ENCODE peak calls at places on chromosomes 3 and 15, in five cellular contexts. D is CD4-positive, alpha-beta T cell; H is CD8-positive, alpha-beta T cell; W is tibial nerve; K is WTC11. U is an unnamed sample.

GRCh38 chr3:184889312-184889904 is 77.4 kb downstream of the VPS8 start:
- DNase-seq in K (no peak), D (no peak), W (no peak), H (no peak), U (no peak)

GRCh38 chr3:96430019-96430541 is 384.3 kb upstream of the EPHA6 start:
- DNase-seq in K (no peak), H (no peak), W (no peak), D (no peak), U (no peak)

GRCh38 chr15:85910796-85911195 is 116.1 kb upstream of the KLHL25 start:
- DNase-seq in K (no peak), D (no peak), W (no peak), H (no peak), U (no peak)

GRCh38 chr3:192636517-192637444 is 90.6 kb downstream of the FGF12 start:
- DNase-seq in D (no peak), H (no peak), W (no peak), K (no peak), U (no peak)

GRCh38 chr15:83207622-83208356 is at the start of gene HDGFL3:
- DNase-seq in K (peak; percentile 60), H (peak; percentile 18), W (peak; percentile 47), D (no peak), U (peak; percentile 89)

GRCh38 chr3:16073218-16073617 is 101.3 kb upstream of the GALNT15 start:
- DNase-seq in K (no peak), D (no peak), W (no peak), H (no peak), U (no peak)

GRCh38 chr15:34119291-34119690 is 17.4 kb downstream of the PGBD4 start:
- DNase-seq in H (no peak), D (no peak), K (no peak), W (no peak), U (no peak)

GRCh38 chr15:92832992-92833438 is 67.1 kb upstream of the CHD2 start:
- DNase-seq in D (no peak), W (no peak), H (no peak), K (no peak), U (no peak)

GRCh38 chr3:13896473-13897154 is 16.7 kb upstream of the WNT7A start:
- DNase-seq in K (peak; percentile 66), D (peak; percentile 49), H (peak; percentile 60), W (peak; percentile 57), U (no peak)

GRCh38 chr3:136750922-136751258 is 1.3 kb downstream of the STAG1 start:
- DNase-seq in H (no peak), D (no peak), W (no peak), K (no peak), U (no peak)

GRCh38 chr3:60555704-60556340 is 695.4 kb downstream of the FHIT start:
- DNase-seq in H (no peak), D (no peak), K (peak; percentile 46), W (no peak), U (no peak)

GRCh38 chr3:97872209-97873042 is 50.6 kb downstream of the CRYBG3 start:
- DNase-seq in H (peak; percentile 16), W (no peak), K (no peak), D (no peak), U (no peak)

GRCh38 chr15:81087121-81087520 is 46.9 kb upstream of the CFAP161 start:
- DNase-seq in K (no peak), H (no peak), D (no peak), W (no peak), U (no peak)

GRCh38 chr15:34583399-34584320 is at the start of gene GOLGA8B:
- DNase-seq in H (peak; percentile 78), W (peak; percentile 11), D (peak; percentile 82), K (peak; percentile 75), U (peak; percentile 84)

GRCh38 chr15:70615435-70616310 is 147.7 kb downstream of the UACA start:
- DNase-seq in D (no peak), K (no peak), W (no peak), H (no peak), U (no peak)

GRCh38 chr3:114903213-114903612 is 243.9 kb downstream of the ZBTB20 start:
- DNase-seq in D (no peak), H (no peak), K (no peak), W (no peak), U (no peak)

GRCh38 chr15:68379058-68379758 is 52.8 kb downstream of the ITGA11 start:
- DNase-seq in K (no peak), W (no peak), D (peak; percentile 14), H (peak; percentile 7), U (no peak)

GRCh38 chr15:67521770-67522568 is 1.0 kb downstream of the C15orf61 start:
- DNase-seq in H (no peak), W (no peak), K (no peak), D (no peak), U (no peak)

GRCh38 chr3:40055956-40056355 is 246.5 kb downstream of the MYRIP start:
- DNase-seq in K (no peak), H (no peak), W (no peak), D (no peak), U (no peak)

GRCh38 chr15:31537770-31538592 is 211.3 kb downstream of the KLF13 start:
- DNase-seq in D (no peak), H (no peak), W (no peak), K (no peak), U (no peak)

GRCh38 chr3:141412087-141412935 is 44.0 kb downstream of the ZBTB38 start:
- DNase-seq in D (peak; percentile 45), H (peak; percentile 55), K (no peak), W (peak; percentile 78), U (no peak)

GRCh38 chr3:39180183-39180545 is 12.2 kb downstream of the XIRP1 start:
- DNase-seq in W (no peak), K (no peak), D (no peak), H (no peak), U (no peak)

GRCh38 chr15:48693474-48693873 is 48.0 kb upstream of the FBN1 start:
- DNase-seq in D (no peak), H (no peak), K (no peak), W (no peak), U (no peak)

GRCh38 chr3:129022114-129022994 is 21.2 kb downstream of the EFCC1 start:
- DNase-seq in H (no peak), K (no peak), D (no peak), W (peak; percentile 9), U (peak; percentile 88)

GRCh38 chr3:152466784-152467183 is 198.1 kb downstream of the MBNL1 start:
- DNase-seq in H (no peak), K (no peak), W (no peak), D (no peak), U (no peak)

GRCh38 chr15:40069178-40070165 is 30.5 kb upstream of the SRP14 start:
- DNase-seq in H (no peak), K (peak; percentile 56), W (peak; percentile 52), D (no peak), U (peak; percentile 98)

GRCh38 chr3:15758297-15758696 is 39.5 kb downstream of the ANKRD28 start:
- DNase-seq in W (no peak), H (no peak), K (no peak), D (no peak), U (no peak)

GRCh38 chr3:93973160-93974126 is at the start of gene PROS1:
- DNase-seq in H (peak; percentile 32), W (peak; percentile 86), D (peak; percentile 45), K (peak; percentile 61), U (peak; percentile 94)
- TF ChIP-seq CTCF in H (no peak), W (no peak), D (no peak), K (no peak), U (no peak)

DNA sequence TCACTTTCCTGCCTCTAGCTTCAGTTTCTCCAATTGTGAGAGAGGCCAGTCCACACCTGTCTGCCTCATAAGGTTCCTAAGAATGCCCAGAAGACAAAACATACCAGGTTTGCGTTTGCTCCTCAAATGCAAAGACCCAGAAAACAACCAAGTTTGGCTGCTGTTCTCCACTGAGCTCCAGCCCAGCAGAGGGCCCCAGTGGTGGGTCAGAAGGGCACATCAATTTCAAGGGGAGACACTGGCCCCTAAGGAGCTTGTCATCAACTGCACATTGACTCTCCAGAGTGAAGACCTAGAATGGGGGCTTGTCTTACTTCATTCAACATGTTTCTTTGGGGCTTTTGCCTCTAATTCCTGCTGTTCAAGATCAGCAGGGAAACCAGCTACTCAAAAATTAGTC is 127.9 kb upstream of the SLC6A11 start:
- DNase-seq in H (no peak), W (no peak), D (no peak), K (no peak), U (no peak)
- TF ChIP-seq CTCF in H (no peak), W (no peak), D (no peak), K (no peak), U (no peak)

GRCh38 chr3:46629571-46630517 is 17.5 kb downstream of the FAM240A start:
- DNase-seq in H (peak; percentile 76), D (peak; percentile 80), K (peak; percentile 91), W (peak; percentile 57), U (peak; percentile 93)

GRCh38 chr3:46634856-46635255 is 22.5 kb downstream of the FAM240A start:
- DNase-seq in W (no peak), K (no peak), D (no peak), H (no peak), U (no peak)

GRCh38 chr3:46627078-46627477 is 14.8 kb downstream of the FAM240A start:
- DNase-seq in H (no peak), K (no peak), W (no peak), D (no peak), U (no peak)

GRCh38 chr3:46628980-46629379 is 16.7 kb downstream of the FAM240A start:
- DNase-seq in H (no peak), W (peak; percentile 47), D (no peak), K (no peak), U (no peak)

GRCh38 chr3:46632792-46633191 is 20.5 kb downstream of the FAM240A start:
- DNase-seq in H (no peak), W (no peak), K (no peak), D (no peak), U (no peak)
- TF ChIP-seq CTCF in H (no peak), W (peak; percentile 14), K (no peak), D (no peak), U (no peak)

GRCh38 chr3:154081305-154081704 is 39.9 kb upstream of the ARHGEF26 start:
- DNase-seq in H (no peak), D (no peak), W (no peak), K (no peak), U (no peak)

GRCh38 chr3:154085799-154086198 is 35.4 kb upstream of the ARHGEF26 start:
- DNase-seq in W (no peak), D (no peak), H (no peak), K (no peak), U (no peak)

GRCh38 chr3:154090116-154090420 is 31.1 kb upstream of the ARHGEF26 start:
- DNase-seq in K (no peak), D (no peak), W (no peak), H (no peak), U (no peak)

GRCh38 chr3:154089416-154090115 is 31.6 kb upstream of the ARHGEF26 start:
- DNase-seq in D (no peak), K (no peak), W (no peak), H (no peak), U (no peak)

DNA sequence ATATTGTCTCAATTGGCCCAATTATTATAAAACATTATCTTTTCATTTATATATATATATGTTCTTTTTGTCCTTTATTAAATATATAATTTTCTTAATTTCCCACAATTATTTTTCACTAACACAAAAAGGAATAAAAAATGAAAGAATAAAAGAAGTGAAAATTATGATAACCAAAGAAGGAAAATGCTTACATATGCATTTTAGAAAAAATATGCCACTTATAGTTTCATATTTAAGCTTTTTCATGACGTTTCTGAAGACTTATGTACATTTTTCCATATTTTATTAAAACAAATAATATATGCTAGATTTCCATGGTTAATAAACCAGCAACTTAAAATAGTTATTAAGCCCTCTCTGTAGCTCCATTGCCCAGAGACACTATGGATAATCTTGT is 34.9 kb upstream of the ARHGEF26 start:
- DNase-seq in D (no peak), W (no peak), H (no peak), K (no peak), U (no peak)
- TF ChIP-seq CTCF in D (no peak), W (no peak), H (no peak), K (no peak), U (no peak)